ENCODE peak calls at places on chromosomes 4 and X, in eight cellular contexts. A is sigmoid colon; R is CD8-positive, alpha-beta T cell; W is activated CD8-positive, alpha-beta T cell treated with anti-CD3 and anti-CD28 coated beads for 36 hours; V is ascending aorta; N is foreskin fibroblast; T is transverse colon; H is esophagus muscularis mucosa. D is an unnamed sample.

GRCh38 chrX:56313308-56313707 is 81.2 kb downstream of the KLF8 start:
- DNase-seq in H (no peak), W (no peak), R (no peak), V (no peak), T (no peak), A (no peak), N (no peak), D (no peak)

GRCh38 chrX:134715930-134716619 is 57.8 kb upstream of the PLAC1 start:
- DNase-seq in W (no peak), N (no peak), A (no peak), H (no peak), R (no peak), T (no peak), V (no peak), D (no peak)

GRCh38 chr4:6944311-6945051 is 34.9 kb downstream of the TBC1D14 start:
- DNase-seq in W (no peak), H (no peak), T (peak), A (no peak), N (no peak), V (no peak), R (no peak), D (no peak)

GRCh38 chrX:11558972-11559371 is 106.7 kb downstream of the ARHGAP6 start:
- DNase-seq in R (peak), N (no peak), V (no peak), A (no peak), H (no peak), T (peak), W (peak), D (no peak)

GRCh38 chr4:113582737-113583136 is 178.8 kb downstream of the CAMK2D start:
- DNase-seq in N (no peak), H (no peak), V (no peak), A (no peak), R (no peak), T (no peak), W (no peak), D (no peak)

GRCh38 chrX:71514367-71515038 is 18.4 kb upstream of the OGT start:
- DNase-seq in V (no peak), N (peak), A (no peak), R (peak), T (peak), H (no peak), W (peak), D (no peak)

GRCh38 chrX:2183193-2183725 is 317.5 kb downstream of the DHRSX start:
- DNase-seq in H (no peak), W (no peak), N (no peak), T (no peak), A (no peak), R (no peak), V (no peak), D (no peak)

GRCh38 chr4:121484633-121485032 is 103.8 kb upstream of the QRFPR start:
- DNase-seq in T (no peak), V (no peak), A (no peak), N (peak), R (no peak), W (peak), H (no peak), D (no peak)

GRCh38 chr4:156169011-156169410 is 215.3 kb upstream of the CTSO start:
- DNase-seq in N (peak), A (peak), W (no peak), H (no peak), T (no peak), R (no peak), V (peak), D (peak)

GRCh38 chr4:142021181-142021580 is 384.8 kb downstream of the IL15 start:
- DNase-seq in T (no peak), V (no peak), N (no peak), R (no peak), W (no peak), H (no peak), A (no peak), D (no peak)

GRCh38 chrX:98501441-98501840 is 1617.7 kb downstream of the RPA4 start:
- DNase-seq in A (no peak), V (no peak), R (no peak), T (no peak), H (no peak), W (no peak), N (no peak), D (no peak)

GRCh38 chrX:121755541-121755940 is 708.1 kb downstream of the GLUD2 start:
- DNase-seq in V (no peak), A (no peak), T (no peak), N (no peak), R (no peak), H (no peak), W (no peak), D (no peak)

GRCh38 chr4:69617083-69617694 is 22.3 kb downstream of the UGT2A2 start:
- DNase-seq in A (no peak), V (no peak), N (peak), R (no peak), W (no peak), T (no peak), H (no peak), D (peak)

GRCh38 chrX:16671005-16671404 is 21.0 kb downstream of the S100G start:
- DNase-seq in T (no peak), W (peak), R (peak), A (no peak), H (no peak), N (peak), V (no peak), D (no peak)

GRCh38 chrX:13287816-13288215 is 32.0 kb downstream of the ATXN3L start:
- DNase-seq in R (no peak), N (peak), H (no peak), A (no peak), T (no peak), V (no peak), W (no peak), D (no peak)

GRCh38 chr4:123018391-123018755 is 96.0 kb upstream of the NUDT6 start:
- DNase-seq in R (no peak), T (no peak), W (no peak), H (no peak), N (no peak), V (no peak), A (no peak), D (no peak)

GRCh38 chrX:100611951-100612350 is 24.7 kb downstream of the TSPAN6 start:
- DNase-seq in A (no peak), N (no peak), W (no peak), V (no peak), T (no peak), H (no peak), R (no peak), D (no peak)

GRCh38 chr4:143375326-143376073 is 38.8 kb downstream of the GAB1 start:
- DNase-seq in H (no peak), A (no peak), R (no peak), W (peak), N (peak), V (no peak), T (peak), D (no peak)
- TF ChIP-seq CTCF in H (peak), A (peak), R (no peak), W (no peak), N (peak), V (peak), T (peak), D (peak)

GRCh38 chr4:2071252-2071911 is 12.3 kb downstream of the NAT8L start:
- DNase-seq in W (no peak), H (no peak), A (peak), V (no peak), N (no peak), T (no peak), R (no peak), D (peak)
- TF ChIP-seq CTCF in W (no peak), H (no peak), A (no peak), V (no peak), N (no peak), T (no peak), R (no peak), D (no peak)

DNA sequence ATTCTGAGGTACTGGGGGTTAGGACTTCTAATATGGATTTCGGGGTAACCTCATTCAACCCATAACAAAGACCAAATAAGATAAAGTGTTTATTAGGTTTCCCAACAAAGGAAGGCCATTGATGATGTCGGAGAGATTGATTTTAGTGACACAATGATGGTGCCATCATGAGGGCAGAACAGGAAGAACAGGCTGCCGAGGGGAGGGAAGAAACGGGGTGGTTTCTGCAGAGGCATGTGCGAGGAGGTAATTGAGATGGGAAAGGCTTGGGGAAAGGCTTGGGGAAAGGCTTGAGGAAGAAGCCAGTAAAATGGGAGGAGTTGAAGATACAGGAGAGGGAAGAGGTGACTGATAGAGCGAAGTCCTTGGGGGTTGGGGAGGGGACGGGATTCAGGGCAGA is 6.2 kb downstream of the HPSE start:
- DNase-seq in H (no peak), A (no peak), W (no peak), V (no peak), R (no peak), N (peak), T (no peak), D (no peak)
- TF ChIP-seq CTCF in H (no peak), A (no peak), W (no peak), V (no peak), R (no peak), N (no peak), T (no peak), D (peak)

DNA sequence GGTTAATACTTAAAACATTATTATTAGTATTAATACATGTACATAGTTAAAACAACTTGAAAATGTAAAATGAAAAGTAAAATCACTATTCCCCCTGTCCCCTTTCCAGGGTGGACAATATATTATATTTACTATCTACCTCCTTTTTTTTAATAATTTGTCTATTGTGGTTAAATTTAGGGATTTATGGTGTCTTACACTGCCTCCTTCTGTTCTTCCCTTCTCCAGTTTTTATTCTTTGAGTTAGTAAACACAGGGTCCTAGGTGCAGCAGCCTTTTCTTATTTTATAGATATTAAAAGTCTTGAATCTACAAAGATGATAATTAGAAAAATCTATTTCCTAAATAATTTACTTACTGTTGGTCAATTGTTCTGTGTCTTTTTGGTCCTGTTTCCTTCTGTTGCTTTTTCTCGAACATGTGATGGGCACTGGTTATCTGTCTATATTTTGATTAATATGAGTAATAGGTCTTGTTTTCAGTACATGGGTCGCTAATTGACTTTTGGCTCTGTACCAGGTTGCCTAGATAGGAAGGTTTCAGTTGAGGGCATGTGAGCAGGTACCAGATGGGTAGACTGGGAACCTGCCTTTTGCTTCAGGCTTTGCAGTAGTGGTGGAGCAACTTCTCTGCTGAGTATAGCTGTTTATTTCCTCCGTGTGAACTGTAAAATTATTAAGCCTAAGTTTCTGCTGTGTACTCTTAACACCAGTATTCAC is 1.1 kb downstream of the NUDT9 start:
- DNase-seq in T (no peak), A (no peak), H (no peak), R (no peak), N (peak), V (no peak), W (no peak), D (no peak)
- TF ChIP-seq CTCF in T (no peak), A (no peak), H (no peak), R (no peak), N (no peak), V (no peak), W (no peak), D (no peak)

GRCh38 chr4:1787411-1788077 is 5.5 kb upstream of the FGFR3 start:
- DNase-seq in T (no peak), R (no peak), N (no peak), H (no peak), A (no peak), V (no peak), W (no peak), D (no peak)
- TF ChIP-seq CTCF in T (no peak), R (no peak), N (no peak), H (no peak), A (no peak), V (no peak), W (no peak), D (no peak)

D was measured in neural crest cell.